ENCODE peak calls at places on chromosomes 4 and X, in eight cellular contexts. M, S, V, U, B, T, C and Y are unnamed samples.

GRCh38 chr4:94732358-94732698 is 25.4 kb upstream of the BMPR1B start:
- DNase-seq in C (no peak), B (no peak), V (no peak), U (no peak), T (no peak), S (no peak), M (no peak), Y (no peak)

GRCh38 chrX:130575831-130576404 is 174.1 kb downstream of the RBMX2 start:
- DNase-seq in T (peak; percentile 32), V (peak; percentile 29), M (peak; percentile 67), U (peak; percentile 45), S (peak; percentile 56), B (no peak), C (peak; percentile 33), Y (peak; percentile 32)

GRCh38 chr4:76459291-76459723 is 24.3 kb downstream of the SHROOM3 start:
- DNase-seq in V (no peak), U (peak; percentile 30), M (peak; percentile 76), B (no peak), T (no peak), S (no peak), C (peak; percentile 22), Y (peak; percentile 85)

GRCh38 chr4:144687466-144687865 is 41.5 kb downstream of the HHIP start:
- DNase-seq in S (no peak), C (no peak), U (no peak), T (no peak), M (no peak), V (no peak), B (no peak), Y (no peak)

GRCh38 chr4:1345905-1346780 is 865 bp upstream of the UVSSA start:
- DNase-seq in B (no peak), U (peak; percentile 83), S (peak; percentile 33), M (peak; percentile 66), C (peak; percentile 16), V (peak; percentile 64), T (peak; percentile 24), Y (peak; percentile 43)

GRCh38 chrX:9317174-9317573 is 147.7 kb upstream of the TBL1X start:
- DNase-seq in V (no peak), U (no peak), S (no peak), C (no peak), M (no peak), T (no peak), B (no peak), Y (no peak)

GRCh38 chr4:16893141-16893571 is 5.3 kb downstream of the LDB2 start:
- DNase-seq in V (no peak), U (no peak), T (no peak), C (peak; percentile 34), B (no peak), M (peak; percentile 46), S (no peak), Y (peak; percentile 40)

GRCh38 chr4:74770511-74770910 is 23.8 kb downstream of the BTC start:
- DNase-seq in B (no peak), S (no peak), V (no peak), M (no peak), C (no peak), T (no peak), U (no peak), Y (no peak)

GRCh38 chr4:180994722-180995121 is 1248.5 kb upstream of the TENM3 start:
- DNase-seq in V (no peak), T (no peak), M (no peak), U (no peak), S (no peak), C (no peak), B (no peak), Y (no peak)

GRCh38 chrX:119647552-119648420 is 41.6 kb upstream of the NKRF start:
- DNase-seq in S (no peak), B (no peak), C (no peak), U (no peak), T (no peak), V (no peak), M (no peak), Y (no peak)

GRCh38 chrX:148424570-148424969 is 75.8 kb upstream of the AFF2 start:
- DNase-seq in C (no peak), V (no peak), U (no peak), T (no peak), S (no peak), B (no peak), M (no peak), Y (no peak)
- H3K4me3 ChIP-seq in C (no peak overlapping the region), V (no peak overlapping the region), U (no peak overlapping the region), T (no peak overlapping the region), S (no peak overlapping the region), B (no peak overlapping the region), M (no peak overlapping the region), Y (no peak overlapping the region)

GRCh38 chrX:153441296-153441695 is 4.6 kb downstream of the TREX2 start:
- DNase-seq in U (no peak), C (no peak), M (no peak), V (no peak), S (no peak), T (no peak), B (no peak), Y (no peak)

GRCh38 chrX:153435845-153436244 is 10.0 kb downstream of the TREX2 start:
- DNase-seq in U (no peak), T (no peak), M (no peak), C (no peak), B (no peak), V (no peak), S (no peak), Y (no peak)

GRCh38 chrX:153439977-153440376 is 5.9 kb downstream of the TREX2 start:
- DNase-seq in B (no peak), V (no peak), U (no peak), S (no peak), T (no peak), C (no peak), M (no peak), Y (no peak)

GRCh38 chrX:153440556-153441135 is 5.2 kb downstream of the TREX2 start:
- DNase-seq in U (no peak), S (no peak), V (no peak), T (no peak), C (no peak), B (no peak), M (no peak), Y (no peak)

DNA sequence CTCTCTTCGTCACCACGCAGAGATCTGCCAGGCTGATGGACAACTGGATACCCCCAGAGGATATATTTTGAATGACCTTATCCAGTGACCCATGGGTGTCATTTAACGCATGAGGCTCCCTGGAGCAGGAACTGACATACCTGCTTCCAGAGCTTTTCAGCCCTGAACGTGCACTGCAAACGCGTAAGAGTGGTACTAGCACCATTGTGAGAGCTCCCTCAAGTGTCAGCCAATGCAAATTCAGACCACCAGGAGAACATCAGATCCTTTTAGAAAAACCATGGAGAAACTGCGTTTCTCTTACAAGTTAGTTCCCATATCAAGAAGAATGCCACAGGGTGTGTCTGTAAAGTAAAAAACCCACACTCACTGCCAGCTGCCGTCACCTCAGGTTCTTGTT is 7.3 kb downstream of the TREX2 start:
- DNase-seq in S (no peak), U (peak; percentile 39), T (no peak), B (no peak), C (peak; percentile 7), M (peak; percentile 61), V (no peak), Y (peak; percentile 18)
- TF ChIP-seq CTCF in S (peak; percentile 36), U (peak; percentile 44), T (peak; percentile 27), B (peak; percentile 46), C (no peak), M (peak; percentile 64), V (peak; percentile 58), Y (peak; percentile 47)

GRCh38 chrX:107629533-107629909 is 1.2 kb downstream of the PRPS1 start:
- DNase-seq in C (peak; percentile 36), T (peak; percentile 51), V (peak; percentile 19), B (no peak), U (peak; percentile 52), S (peak; percentile 31), M (peak; percentile 53), Y (peak; percentile 27)

GRCh38 chrX:107628662-107629532 is 587 bp downstream of the PRPS1 start:
- DNase-seq in M (peak; percentile 23), C (peak; percentile 6), U (peak; percentile 60), B (no peak), S (peak; percentile 60), T (peak; percentile 64), V (peak; percentile 33), Y (peak; percentile 27)

GRCh38 chrX:107627792-107628661 is at the start of gene PRPS1:
- DNase-seq in S (peak; percentile 96), T (peak; percentile 91), C (peak; percentile 95), B (peak; percentile 77), M (peak; percentile 94), U (peak; percentile 98), V (peak; percentile 88), Y (peak; percentile 95)

GRCh38 chrX:107632291-107632690 is 4.0 kb downstream of the PRPS1 start:
- DNase-seq in M (no peak), C (no peak), B (no peak), V (no peak), S (no peak), T (no peak), U (no peak), Y (no peak)

GRCh38 chrX:107630031-107630689 is 1.9 kb downstream of the PRPS1 start:
- DNase-seq in V (no peak), B (no peak), S (no peak), C (no peak), U (no peak), M (no peak), T (no peak), Y (no peak)
- H3K4me3 ChIP-seq in V (peak overlapping the region; percentile 68), B (peak overlapping the region; percentile 18), S (peak overlapping the region; percentile 89), C (peak overlapping the region; percentile 67), U (peak overlapping the region; percentile 29), M (no peak overlapping the region), T (peak overlapping the region; percentile 92), Y (peak overlapping the region; percentile 81)

DNA sequence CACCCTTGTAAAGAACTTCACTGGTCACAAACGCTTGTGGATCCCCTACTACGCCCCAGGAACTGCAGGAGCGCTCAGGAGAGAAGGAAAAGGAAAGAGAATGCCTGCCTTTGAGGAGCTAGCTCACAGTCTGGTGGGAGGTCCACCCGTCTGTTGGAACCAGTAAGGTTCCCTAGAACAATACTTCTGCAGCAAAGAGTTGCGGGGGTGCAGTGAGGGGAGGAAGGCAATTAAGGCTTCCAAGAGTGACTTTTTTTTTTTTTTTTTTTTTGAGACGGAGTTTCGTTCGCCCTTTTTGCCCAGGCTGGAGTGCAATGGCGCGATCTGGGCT is 321 bp upstream of the CTPS2 start:
- DNase-seq in S (no peak), B (no peak), T (no peak), C (no peak), M (peak; percentile 33), V (no peak), U (no peak), Y (no peak)
- TF ChIP-seq CTCF in S (no peak), B (no peak), T (no peak), C (no peak), M (no peak), V (no peak), U (no peak), Y (no peak)

GRCh38 chrX:71052721-71053120 is 15.4 kb downstream of the SNX12 start:
- DNase-seq in U (no peak), V (no peak), T (no peak), B (no peak), C (no peak), M (peak; percentile 0), S (no peak), Y (no peak)
- H3K4me3 ChIP-seq in U (no peak overlapping the region), V (no peak overlapping the region), T (no peak overlapping the region), B (no peak overlapping the region), C (no peak overlapping the region), M (peak overlapping the region; percentile 51), S (no peak overlapping the region), Y (peak overlapping the region; percentile 31)